ENCODE peak calls at places on chromosomes 3 and 15, in nine cellular contexts. H is T-helper 17 cell; A is naive thymus-derived CD8-positive, alpha-beta T cell; B is NCI-H1417; P is NAMALWA; O is cardiac fibroblast; X is SJSA1; N is NT2/D1; M is HFF-Myc. D is an unnamed sample.

GRCh38 chr3:127734754-127735473 is 62.2 kb downstream of the ABTB1 start:
- DNase-seq in P (peak), O (peak), X (peak), H (no peak), M (peak), B (no peak), A (no peak), N (peak), D (no peak)

GRCh38 chr15:38458646-38459045 is 4.7 kb downstream of the FAM98B start:
- DNase-seq in P (no peak), B (no peak), H (no peak), O (no peak), A (no peak), X (no peak), N (no peak), M (no peak), D (no peak)

GRCh38 chr15:80455668-80456442 is 51.7 kb downstream of the ARNT2 start:
- DNase-seq in M (peak), P (peak), A (peak), X (peak), N (peak), H (peak), B (peak), O (peak), D (peak)

GRCh38 chr3:158261371-158261991 is 151.6 kb downstream of the RSRC1 start:
- DNase-seq in H (no peak), X (no peak), N (peak), M (no peak), A (no peak), B (peak), O (peak), P (peak), D (no peak)

GRCh38 chr3:41237907-41238306 is 38.6 kb downstream of the CTNNB1 start:
- DNase-seq in P (no peak), O (no peak), M (no peak), X (no peak), B (no peak), H (no peak), N (no peak), A (no peak), D (no peak)

GRCh38 chr15:41894791-41895463 is 1.1 kb upstream of the SPTBN5 start:
- DNase-seq in O (peak), H (peak), P (no peak), N (no peak), A (peak), M (peak), X (peak), B (peak), D (no peak)

GRCh38 chr3:47741925-47742324 is 39.8 kb downstream of the SMARCC1 start:
- DNase-seq in O (no peak), H (no peak), M (no peak), B (no peak), N (no peak), A (no peak), X (no peak), P (no peak), D (no peak)

GRCh38 chr15:65385868-65386253 is 8.1 kb upstream of the IGDCC3 start:
- DNase-seq in X (no peak), M (no peak), H (no peak), P (no peak), B (no peak), N (no peak), O (peak), A (no peak), D (no peak)

GRCh38 chr3:10224794-10225660 is 23.2 kb upstream of the TATDN2 start:
- DNase-seq in X (peak), B (peak), P (peak), N (peak), H (peak), A (peak), M (no peak), O (peak), D (peak)

GRCh38 chr15:80476036-80476435 is 71.9 kb downstream of the ARNT2 start:
- DNase-seq in B (no peak), O (peak), X (no peak), M (no peak), N (no peak), H (no peak), A (no peak), P (no peak), D (no peak)

GRCh38 chr3:44995142-44995770 is 19.2 kb downstream of the EXOSC7 start:
- DNase-seq in M (peak), P (no peak), N (no peak), B (peak), H (no peak), A (no peak), X (no peak), O (peak), D (peak)

D was measured in NCI-H748 treated with DMSO at 0.1 percent for 48 hours.